ENCODE peak calls at places on chromosomes 12 and 14, in six cellular contexts. Y, M, V, U, J and A are unnamed samples.

GRCh38 chr14:69713976-69714716 is 52.8 kb upstream of the SRSF5 start:
- DNase-seq in Y (no peak), M (no peak), V (no peak), U (no peak), J (no peak), A (no peak)

GRCh38 chr12:20832911-20833310 is 22.4 kb downstream of the SLCO1B3 start:
- DNase-seq in Y (no peak), M (no peak), V (no peak), U (no peak), J (no peak), A (no peak)

GRCh38 chr14:36996133-36996856 is 176.1 kb downstream of the SLC25A21 start:
- DNase-seq in Y (no peak), M (no peak), V (peak; percentile 12), U (no peak), J (no peak), A (no peak)

GRCh38 chr12:93011100-93011499 is 82.0 kb upstream of the EEA1 start:
- DNase-seq in Y (no peak), M (no peak), V (no peak), U (no peak), J (no peak), A (no peak)

GRCh38 chr14:94269156-94269555 is 23.9 kb downstream of the SERPINA10 start:
- DNase-seq in Y (no peak), M (no peak), V (no peak), U (no peak), J (no peak), A (no peak)

GRCh38 chr12:49823951-49824350 is 4.3 kb downstream of the NCKAP5L start:
- DNase-seq in Y (no peak), M (no peak), V (no peak), U (no peak), J (no peak), A (no peak)

GRCh38 chr12:6082613-6083012 is 41.9 kb downstream of the VWF start:
- DNase-seq in Y (no peak), M (no peak), V (no peak), U (no peak), J (no peak), A (no peak)

GRCh38 chr14:52018252-52018651 is 28.9 kb downstream of the RTRAF start:
- DNase-seq in Y (no peak), M (no peak), V (no peak), U (no peak), J (no peak), A (no peak)

GRCh38 chr14:85599939-85600338 is 70.0 kb downstream of the FLRT2 start:
- DNase-seq in Y (no peak), M (no peak), V (no peak), U (no peak), J (no peak), A (no peak)

GRCh38 chr12:69733638-69734037 is 5.0 kb upstream of the RAB3IP start:
- DNase-seq in Y (no peak), M (no peak), V (no peak), U (no peak), J (no peak), A (no peak)

GRCh38 chr12:69744109-69744508 is 5.4 kb downstream of the RAB3IP start:
- DNase-seq in Y (no peak), M (no peak), V (no peak), U (no peak), J (no peak), A (no peak)

GRCh38 chr12:69738351-69739286 is at the start of gene RAB3IP:
- DNase-seq in Y (peak; percentile 60), M (peak; percentile 99), V (peak; percentile 91), U (peak; percentile 98), J (no peak), A (peak; percentile 84)

DNA sequence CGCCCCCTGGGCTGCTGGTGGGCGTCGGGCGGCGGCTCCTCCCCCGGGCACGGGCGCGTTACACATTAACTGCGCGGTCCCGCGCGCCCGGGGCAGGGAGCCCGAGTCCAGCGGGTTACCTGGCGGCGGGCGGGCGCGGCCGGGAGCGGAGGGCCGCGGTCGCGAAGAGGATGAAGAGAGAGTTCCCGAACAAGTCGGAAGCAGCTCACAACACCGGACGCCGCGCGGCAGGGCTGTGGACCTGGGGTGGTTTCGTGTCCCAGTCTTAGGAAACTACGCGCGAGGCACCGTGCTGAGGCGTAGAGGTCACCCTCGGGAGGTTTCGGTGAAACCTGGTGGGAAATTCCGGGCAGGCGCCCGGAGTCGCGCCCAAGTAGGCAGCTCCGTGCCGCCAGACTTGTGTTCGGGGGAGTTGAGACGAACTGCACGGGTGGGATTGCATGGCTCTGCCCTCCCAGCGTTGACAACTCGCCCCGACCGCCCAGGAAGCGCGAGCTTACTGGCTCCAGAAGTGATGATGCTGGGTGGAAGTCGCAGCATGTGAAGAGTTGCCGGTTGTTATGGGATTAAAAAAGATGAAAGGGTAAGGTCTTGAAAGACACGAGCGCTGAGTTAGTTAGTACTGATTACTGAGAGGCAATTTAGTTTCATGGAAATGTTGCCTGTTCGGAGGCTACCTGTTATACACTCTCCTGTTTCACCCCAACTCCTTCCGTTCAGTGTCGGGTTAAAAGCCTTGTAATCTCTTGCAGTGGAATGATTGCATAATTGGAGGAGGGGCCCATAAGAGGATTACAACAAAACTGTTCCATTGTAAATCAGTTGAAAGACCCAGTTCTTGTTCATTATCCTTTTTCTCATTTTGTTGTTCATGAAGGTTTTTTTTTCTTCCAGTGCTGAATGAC is 879 bp downstream of the RAB3IP start:
- DNase-seq in Y (peak; percentile 16), M (peak; percentile 93), V (peak; percentile 35), U (peak; percentile 92), J (no peak), A (peak; percentile 68)
- TF ChIP-seq POLR2A in Y (no peak), M (no peak), V (no peak), U (no peak), J (no peak), A (no peak)

GRCh38 chr14:88005050-88005481 is at the start of gene GPR65:
- DNase-seq in Y (no peak), M (no peak), V (no peak), U (no peak), J (no peak), A (no peak)
- TF ChIP-seq POLR2A in Y (no peak), M (no peak), V (no peak), U (no peak), J (no peak), A (peak; percentile 46)

DNA sequence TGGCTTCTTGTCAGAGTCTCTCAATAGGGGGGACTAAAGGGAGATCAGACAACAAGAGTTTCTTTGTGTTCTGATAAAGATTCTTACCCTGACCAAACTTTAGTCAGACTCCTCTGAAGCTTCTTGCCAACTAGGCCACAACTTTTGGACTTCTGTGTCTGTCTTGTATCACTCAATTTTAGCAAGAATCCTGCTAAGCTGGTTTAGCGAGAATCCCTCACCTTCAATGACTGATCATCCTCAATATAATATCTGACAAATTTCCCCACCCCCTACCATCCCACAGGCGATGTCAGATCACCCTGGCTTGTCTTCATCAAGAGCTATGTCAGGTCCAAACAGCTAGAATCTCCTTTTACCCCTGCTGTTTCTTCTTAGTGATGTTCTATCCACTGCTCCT is 215.2 kb downstream of the RASSF9 start:
- DNase-seq in Y (no peak), M (no peak), V (no peak), U (no peak), J (no peak), A (no peak)
- TF ChIP-seq POLR2A in Y (no peak), M (no peak), V (no peak), U (no peak), J (no peak), A (no peak)

GRCh38 chr14:90383731-90384542 is 12.9 kb upstream of the CALM1 start:
- DNase-seq in Y (peak; percentile 59), M (peak; percentile 92), V (no peak), U (peak; percentile 90), J (no peak), A (peak; percentile 83)

GRCh38 chr14:90383126-90383730 is 13.6 kb upstream of the CALM1 start:
- DNase-seq in Y (peak; percentile 99), M (peak; percentile 99), V (peak; percentile 99), U (peak; percentile 100), J (peak; percentile 98), A (peak; percentile 100)

GRCh38 chr14:90382491-90383125 is 14.2 kb upstream of the CALM1 start:
- DNase-seq in Y (peak; percentile 61), M (no peak), V (peak; percentile 56), U (peak; percentile 87), J (no peak), A (peak; percentile 91)

GRCh38 chr14:90381999-90382451 is 14.8 kb upstream of the CALM1 start:
- DNase-seq in Y (peak; percentile 46), M (no peak), V (no peak), U (no peak), J (no peak), A (peak; percentile 75)

GRCh38 chr14:90381011-90381790 is 15.6 kb upstream of the CALM1 start:
- DNase-seq in Y (peak; percentile 36), M (no peak), V (no peak), U (no peak), J (no peak), A (no peak)
- TF ChIP-seq POLR2A in Y (no peak), M (no peak), V (no peak), U (no peak), J (no peak), A (no peak)

GRCh38 chr12:52899338-52900035 is 5.4 kb downstream of the KRT8 start:
- DNase-seq in Y (no peak), M (no peak), V (no peak), U (no peak), J (no peak), A (no peak)

GRCh38 chr12:52900166-52900895 is 4.5 kb downstream of the KRT8 start:
- DNase-seq in Y (no peak), M (no peak), V (no peak), U (no peak), J (no peak), A (no peak)

GRCh38 chr12:52895726-52896189 is 9.1 kb downstream of the KRT8 start:
- DNase-seq in Y (no peak), M (no peak), V (no peak), U (no peak), J (no peak), A (no peak)

GRCh38 chr12:52892974-52893373 is 11.9 kb downstream of the KRT8 start:
- DNase-seq in Y (no peak), M (no peak), V (no peak), U (no peak), J (no peak), A (no peak)

GRCh38 chr12:52896190-52897100 is 8.4 kb downstream of the KRT8 start:
- DNase-seq in Y (no peak), M (no peak), V (no peak), U (no peak), J (no peak), A (no peak)
- TF ChIP-seq POLR2A in Y (no peak), M (no peak), V (no peak), U (no peak), J (no peak), A (no peak)